ENCODE peak calls at places on chromosomes 7 and 10, in four cellular contexts. M is K562, R is upper lobe of left lung, F is GM12878. A is an unnamed sample.

GRCh38 chr10:74024600-74024999 is 26.7 kb downstream of the VCL start:
- ATAC-seq in F (no peak), M (no peak), R (no peak), A (no peak)

GRCh38 chr7:123846217-123846891 is 1.4 kb downstream of the HYAL4 start:
- ATAC-seq in M (peak; percentile 42), R (no peak), F (peak; percentile 93), A (no peak)

GRCh38 chr7:50436133-50436802 is 13.9 kb downstream of the FIGNL1 start:
- ATAC-seq in F (no peak), R (no peak), M (no peak), A (no peak)

GRCh38 chr10:2146079-2146478 is 408.8 kb upstream of the ADARB2 start:
- ATAC-seq in R (no peak), M (no peak), F (peak; percentile 63), A (no peak)

GRCh38 chr7:116776046-116776445 is 86.3 kb upstream of the CAPZA2 start:
- ATAC-seq in M (no peak), R (no peak), F (no peak), A (no peak)

GRCh38 chr10:70274643-70275042 is 9.2 kb downstream of the NPFFR1 start:
- ATAC-seq in M (no peak), F (no peak), R (peak; percentile 40), A (no peak)

GRCh38 chr10:100021322-100021721 is 11.6 kb upstream of the DNMBP start:
- ATAC-seq in R (no peak), M (no peak), F (peak; percentile 74), A (no peak)

GRCh38 chr10:131726460-131726861 is 174.3 kb upstream of the PPP2R2D start:
- ATAC-seq in M (no peak), R (peak; percentile 58), F (no peak), A (peak; percentile 26)

GRCh38 chr7:101911011-101911799 is 93.8 kb downstream of the CUX1 start:
- ATAC-seq in F (no peak), M (peak; percentile 71), R (peak; percentile 11), A (peak; percentile 47)

GRCh38 chr10:78139336-78139735 is 105.7 kb downstream of the RPS24 start:
- ATAC-seq in R (no peak), F (no peak), M (no peak), A (no peak)

GRCh38 chr10:70779685-70780369 is 5.3 kb downstream of the TBATA start:
- ATAC-seq in R (peak; percentile 78), F (no peak), M (peak; percentile 81), A (no peak)

GRCh38 chr10:3865565-3865964 is 80.6 kb upstream of the KLF6 start:
- ATAC-seq in M (no peak), R (no peak), F (peak; percentile 72), A (no peak)

GRCh38 chr10:97109562-97109961 is 76.2 kb downstream of the SLIT1 start:
- ATAC-seq in M (no peak), F (no peak), R (no peak), A (peak; percentile 43)

GRCh38 chr7:79507161-79507560 is 53.7 kb upstream of the MAGI2 start:
- ATAC-seq in M (no peak), R (no peak), F (no peak), A (no peak)

GRCh38 chr10:23060918-23061317 is 34.5 kb upstream of the MSRB2 start:
- ATAC-seq in M (no peak), R (no peak), F (no peak), A (no peak)

GRCh38 chr10:132179551-132180392 is 7.0 kb upstream of the DPYSL4 start:
- ATAC-seq in M (no peak), F (no peak), R (no peak), A (no peak)

GRCh38 chr10:79127151-79127961 is 58.6 kb downstream of the ZMIZ1 start:
- ATAC-seq in R (peak; percentile 69), M (peak; percentile 88), F (no peak), A (peak; percentile 67)

GRCh38 chr7:105690286-105690915 is 109.1 kb upstream of the EFCAB10 start:
- ATAC-seq in M (no peak), F (no peak), R (no peak), A (no peak)

GRCh38 chr7:127817466-127817865 is 165.5 kb downstream of the SND1 start:
- ATAC-seq in M (no peak), F (no peak), R (no peak), A (no peak)

GRCh38 chr7:155685791-155686160 is 41.3 kb downstream of the RBM33 start:
- ATAC-seq in R (no peak), M (no peak), F (peak; percentile 18), A (no peak)

GRCh38 chr7:7117935-7118586 is 64.3 kb upstream of the C1GALT1 start:
- ATAC-seq in F (no peak), M (peak; percentile 62), R (no peak), A (no peak)

GRCh38 chr7:98315318-98315993 is 34.0 kb downstream of the BRI3 start:
- ATAC-seq in M (peak; percentile 24), R (no peak), F (peak; percentile 77), A (no peak)

GRCh38 chr7:2209146-2209960 is 23.4 kb downstream of the MAD1L1 start:
- ATAC-seq in R (peak; percentile 79), M (peak; percentile 96), F (peak; percentile 94), A (peak; percentile 72)

GRCh38 chr7:93231799-93232672 is at the start of gene VPS50:
- ATAC-seq in R (peak; percentile 100), F (peak; percentile 99), M (peak; percentile 98), A (peak; percentile 100)
- TF ChIP-seq POLR2A in R (peak; percentile 52), F (peak; percentile 73), M (peak; percentile 89), A (no peak)

DNA sequence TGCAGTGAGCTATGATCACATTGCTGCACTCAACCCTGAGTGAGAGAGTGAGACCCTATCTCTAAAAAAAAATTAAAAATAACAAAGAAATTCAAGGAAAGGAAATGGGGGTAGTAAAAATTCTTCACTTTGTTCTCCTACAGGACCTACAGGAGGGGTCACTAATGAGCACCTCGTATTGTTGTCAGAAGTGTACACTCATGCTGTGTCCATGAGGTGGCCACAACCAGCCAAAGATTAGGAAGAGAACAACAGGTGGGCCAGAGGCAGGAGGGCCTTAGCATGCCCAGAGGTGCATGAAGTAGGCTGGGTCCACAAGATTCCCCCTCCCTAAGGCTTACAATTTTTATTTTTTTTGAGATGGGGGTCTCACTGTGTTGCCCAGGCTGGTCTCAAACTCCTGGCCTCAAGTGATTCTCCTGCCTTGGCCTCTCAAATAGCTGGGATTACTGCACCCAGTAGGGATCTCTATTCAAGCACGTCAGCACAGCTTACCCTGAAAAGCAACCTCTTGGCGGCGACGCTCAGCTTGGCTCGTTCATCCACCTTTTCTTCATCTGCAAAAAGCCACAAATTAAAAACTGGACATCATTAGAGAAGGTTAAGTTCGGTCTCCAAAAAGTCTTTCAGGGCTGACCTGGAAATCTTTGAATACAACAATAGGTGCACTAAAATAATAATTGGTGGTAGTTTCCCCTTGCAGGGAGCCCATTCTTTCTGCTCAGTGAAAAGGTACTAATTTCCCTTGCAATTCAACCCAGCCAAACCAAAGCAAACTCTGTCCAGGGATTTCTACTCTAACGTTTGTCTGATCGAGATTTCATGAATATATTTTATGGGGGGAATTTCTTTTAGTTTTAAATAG is 104.4 kb downstream of the SVIL start:
- ATAC-seq in R (no peak), M (no peak), F (peak; percentile 31), A (no peak)
- TF ChIP-seq EP300 in R (no peak), M (no peak), F (no peak), A (no peak)

GRCh38 chr7:54839538-54840213 is 80.7 kb upstream of the SEC61G start:
- ATAC-seq in M (peak; percentile 60), R (peak; percentile 95), F (peak; percentile 83), A (peak; percentile 86)

GRCh38 chr7:54838540-54838925 is 79.5 kb upstream of the SEC61G start:
- ATAC-seq in M (no peak), R (no peak), F (no peak), A (no peak)

GRCh38 chr7:54833021-54833467 is 74.0 kb upstream of the SEC61G start:
- ATAC-seq in M (no peak), R (peak; percentile 28), F (no peak), A (no peak)

GRCh38 chr7:54837761-54838539 is 78.9 kb upstream of the SEC61G start:
- ATAC-seq in M (no peak), R (no peak), F (no peak), A (no peak)

GRCh38 chr7:54837167-54837566 is 78.2 kb upstream of the SEC61G start:
- ATAC-seq in R (peak; percentile 62), F (no peak), M (no peak), A (peak; percentile 67)
- TF ChIP-seq POLR2A in R (no peak), F (no peak), M (no peak), A (no peak)

GRCh38 chr7:47702096-47702495 is 120.2 kb upstream of the TNS3 start:
- ATAC-seq in F (no peak), R (no peak), M (no peak), A (no peak)
- TF ChIP-seq EP300 in F (no peak), R (no peak), M (no peak), A (no peak)

GRCh38 chr7:4269746-4270145 is 412.3 kb upstream of the FOXK1 start:
- ATAC-seq in M (no peak), F (no peak), R (no peak), A (no peak)
- TF ChIP-seq POLR2A in M (no peak), F (no peak), R (no peak), A (no peak)

A was measured in gastroesophageal sphincter.